ENCODE peak calls at places on chromosomes 2 and 18, in ten cellular contexts. One of them, this sample, is unnamed.

GRCh38 chr18:7616661-7617060 is 49.5 kb downstream of the PTPRM start:
- DNase-seq in GM03348: peak; percentile 59
- DNase-seq in activated CD8-positive, alpha-beta T cell treated with anti-CD3 and anti-CD28 coated beads for 36 hours: no peak
- DNase-seq in naive thymus-derived CD8-positive, alpha-beta T cell: no peak
- DNase-seq in fibroblast of lung: no peak
- DNase-seq in GM20000: no peak
- DNase-seq in activated CD4-positive, alpha-beta T cell treated with anti-CD3 and anti-CD28 coated beads for 24 hours: no peak
- DNase-seq in hypothalamus: no peak
- DNase-seq in activated CD8-positive, alpha-beta memory T cell treated with anti-CD3 and anti-CD28 coated beads, Interleukin-2, amount 50 U/mL, for 48 hours: no peak
- DNase-seq in GF-D8: no peak
- DNase-seq in this sample: no peak

GRCh38 chr2:70385204-70385603 is 83.3 kb upstream of the FAM136A start:
- DNase-seq in GM03348: no peak
- DNase-seq in activated CD8-positive, alpha-beta T cell treated with anti-CD3 and anti-CD28 coated beads for 36 hours: no peak
- DNase-seq in naive thymus-derived CD8-positive, alpha-beta T cell: no peak
- DNase-seq in fibroblast of lung: no peak
- DNase-seq in GM20000: no peak
- DNase-seq in activated CD4-positive, alpha-beta T cell treated with anti-CD3 and anti-CD28 coated beads for 24 hours: no peak
- DNase-seq in hypothalamus: no peak
- DNase-seq in activated CD8-positive, alpha-beta memory T cell treated with anti-CD3 and anti-CD28 coated beads, Interleukin-2, amount 50 U/mL, for 48 hours: no peak
- DNase-seq in GF-D8: no peak
- DNase-seq in this sample: no peak

GRCh38 chr2:168642873-168643272 is 159.6 kb upstream of the NOSTRIN start:
- DNase-seq in GM03348: no peak
- DNase-seq in activated CD8-positive, alpha-beta T cell treated with anti-CD3 and anti-CD28 coated beads for 36 hours: no peak
- DNase-seq in naive thymus-derived CD8-positive, alpha-beta T cell: no peak
- DNase-seq in fibroblast of lung: no peak
- DNase-seq in GM20000: no peak
- DNase-seq in activated CD4-positive, alpha-beta T cell treated with anti-CD3 and anti-CD28 coated beads for 24 hours: no peak
- DNase-seq in hypothalamus: no peak
- DNase-seq in activated CD8-positive, alpha-beta memory T cell treated with anti-CD3 and anti-CD28 coated beads, Interleukin-2, amount 50 U/mL, for 48 hours: no peak
- DNase-seq in GF-D8: no peak
- DNase-seq in this sample: no peak

GRCh38 chr2:50529600-50530218 is 502.2 kb downstream of the NRXN1 start:
- DNase-seq in GM03348: peak; percentile 50
- DNase-seq in activated CD8-positive, alpha-beta T cell treated with anti-CD3 and anti-CD28 coated beads for 36 hours: no peak
- DNase-seq in naive thymus-derived CD8-positive, alpha-beta T cell: no peak
- DNase-seq in fibroblast of lung: peak; percentile 71
- DNase-seq in GM20000: peak; percentile 37
- DNase-seq in activated CD4-positive, alpha-beta T cell treated with anti-CD3 and anti-CD28 coated beads for 24 hours: no peak
- DNase-seq in hypothalamus: no peak
- DNase-seq in activated CD8-positive, alpha-beta memory T cell treated with anti-CD3 and anti-CD28 coated beads, Interleukin-2, amount 50 U/mL, for 48 hours: no peak
- DNase-seq in GF-D8: no peak
- DNase-seq in this sample: no peak

GRCh38 chr2:234981197-234982095 is 29.6 kb downstream of the SH3BP4 start:
- DNase-seq in GM03348: peak; percentile 95
- DNase-seq in activated CD8-positive, alpha-beta T cell treated with anti-CD3 and anti-CD28 coated beads for 36 hours: no peak
- DNase-seq in naive thymus-derived CD8-positive, alpha-beta T cell: no peak
- DNase-seq in fibroblast of lung: peak; percentile 94
- DNase-seq in GM20000: no peak
- DNase-seq in activated CD4-positive, alpha-beta T cell treated with anti-CD3 and anti-CD28 coated beads for 24 hours: no peak
- DNase-seq in hypothalamus: no peak
- DNase-seq in activated CD8-positive, alpha-beta memory T cell treated with anti-CD3 and anti-CD28 coated beads, Interleukin-2, amount 50 U/mL, for 48 hours: no peak
- DNase-seq in GF-D8: no peak
- DNase-seq in this sample: peak; percentile 97

GRCh38 chr2:237996041-237996593 is 29.3 kb downstream of the UBE2F start:
- DNase-seq in GM03348: peak; percentile 28
- DNase-seq in activated CD8-positive, alpha-beta T cell treated with anti-CD3 and anti-CD28 coated beads for 36 hours: no peak
- DNase-seq in naive thymus-derived CD8-positive, alpha-beta T cell: no peak
- DNase-seq in fibroblast of lung: peak; percentile 78
- DNase-seq in GM20000: no peak
- DNase-seq in activated CD4-positive, alpha-beta T cell treated with anti-CD3 and anti-CD28 coated beads for 24 hours: no peak
- DNase-seq in hypothalamus: no peak
- DNase-seq in activated CD8-positive, alpha-beta memory T cell treated with anti-CD3 and anti-CD28 coated beads, Interleukin-2, amount 50 U/mL, for 48 hours: peak; percentile 35
- DNase-seq in GF-D8: no peak
- DNase-seq in this sample: no peak

GRCh38 chr2:133658020-133658903 is 90.0 kb upstream of the NCKAP5 start:
- DNase-seq in GM03348: no peak
- DNase-seq in activated CD8-positive, alpha-beta T cell treated with anti-CD3 and anti-CD28 coated beads for 36 hours: no peak
- DNase-seq in naive thymus-derived CD8-positive, alpha-beta T cell: no peak
- DNase-seq in fibroblast of lung: no peak
- DNase-seq in GM20000: no peak
- DNase-seq in activated CD4-positive, alpha-beta T cell treated with anti-CD3 and anti-CD28 coated beads for 24 hours: no peak
- DNase-seq in hypothalamus: no peak
- DNase-seq in activated CD8-positive, alpha-beta memory T cell treated with anti-CD3 and anti-CD28 coated beads, Interleukin-2, amount 50 U/mL, for 48 hours: no peak
- DNase-seq in GF-D8: no peak
- DNase-seq in this sample: peak; percentile 59

GRCh38 chr2:165074884-165075283 is 119.6 kb upstream of the SLC38A11 start:
- DNase-seq in GM03348: no peak
- DNase-seq in activated CD8-positive, alpha-beta T cell treated with anti-CD3 and anti-CD28 coated beads for 36 hours: no peak
- DNase-seq in naive thymus-derived CD8-positive, alpha-beta T cell: no peak
- DNase-seq in fibroblast of lung: no peak
- DNase-seq in GM20000: no peak
- DNase-seq in activated CD4-positive, alpha-beta T cell treated with anti-CD3 and anti-CD28 coated beads for 24 hours: no peak
- DNase-seq in hypothalamus: no peak
- DNase-seq in activated CD8-positive, alpha-beta memory T cell treated with anti-CD3 and anti-CD28 coated beads, Interleukin-2, amount 50 U/mL, for 48 hours: no peak
- DNase-seq in GF-D8: no peak
- DNase-seq in this sample: no peak

GRCh38 chr2:118974103-118974911 is 32.3 kb downstream of the MARCO start:
- DNase-seq in GM03348: peak; percentile 84
- DNase-seq in activated CD8-positive, alpha-beta T cell treated with anti-CD3 and anti-CD28 coated beads for 36 hours: no peak
- DNase-seq in naive thymus-derived CD8-positive, alpha-beta T cell: no peak
- DNase-seq in fibroblast of lung: no peak
- DNase-seq in GM20000: no peak
- DNase-seq in activated CD4-positive, alpha-beta T cell treated with anti-CD3 and anti-CD28 coated beads for 24 hours: no peak
- DNase-seq in hypothalamus: no peak
- DNase-seq in activated CD8-positive, alpha-beta memory T cell treated with anti-CD3 and anti-CD28 coated beads, Interleukin-2, amount 50 U/mL, for 48 hours: peak; percentile 22
- DNase-seq in GF-D8: no peak
- DNase-seq in this sample: no peak

GRCh38 chr2:160557903-160558302 is 64.3 kb upstream of the RBMS1 start:
- DNase-seq in GM03348: no peak
- DNase-seq in activated CD8-positive, alpha-beta T cell treated with anti-CD3 and anti-CD28 coated beads for 36 hours: no peak
- DNase-seq in naive thymus-derived CD8-positive, alpha-beta T cell: no peak
- DNase-seq in fibroblast of lung: no peak
- DNase-seq in GM20000: no peak
- DNase-seq in activated CD4-positive, alpha-beta T cell treated with anti-CD3 and anti-CD28 coated beads for 24 hours: no peak
- DNase-seq in hypothalamus: no peak
- DNase-seq in activated CD8-positive, alpha-beta memory T cell treated with anti-CD3 and anti-CD28 coated beads, Interleukin-2, amount 50 U/mL, for 48 hours: no peak
- DNase-seq in GF-D8: no peak
- DNase-seq in this sample: no peak

GRCh38 chr2:183495589-183496267 is 371.5 kb downstream of the NUP35 start:
- DNase-seq in GM03348: no peak
- DNase-seq in activated CD8-positive, alpha-beta T cell treated with anti-CD3 and anti-CD28 coated beads for 36 hours: no peak
- DNase-seq in naive thymus-derived CD8-positive, alpha-beta T cell: no peak
- DNase-seq in fibroblast of lung: no peak
- DNase-seq in GM20000: peak; percentile 47
- DNase-seq in activated CD4-positive, alpha-beta T cell treated with anti-CD3 and anti-CD28 coated beads for 24 hours: no peak
- DNase-seq in hypothalamus: no peak
- DNase-seq in activated CD8-positive, alpha-beta memory T cell treated with anti-CD3 and anti-CD28 coated beads, Interleukin-2, amount 50 U/mL, for 48 hours: no peak
- DNase-seq in GF-D8: no peak
- DNase-seq in this sample: no peak

GRCh38 chr2:240236217-240237111 is 96.0 kb upstream of the OTOS start:
- DNase-seq in GM03348: no peak
- DNase-seq in activated CD8-positive, alpha-beta T cell treated with anti-CD3 and anti-CD28 coated beads for 36 hours: peak; percentile 25
- DNase-seq in naive thymus-derived CD8-positive, alpha-beta T cell: no peak
- DNase-seq in fibroblast of lung: no peak
- DNase-seq in GM20000: no peak
- DNase-seq in activated CD4-positive, alpha-beta T cell treated with anti-CD3 and anti-CD28 coated beads for 24 hours: no peak
- DNase-seq in hypothalamus: no peak
- DNase-seq in activated CD8-positive, alpha-beta memory T cell treated with anti-CD3 and anti-CD28 coated beads, Interleukin-2, amount 50 U/mL, for 48 hours: no peak
- DNase-seq in GF-D8: no peak
- DNase-seq in this sample: peak; percentile 58

GRCh38 chr18:58337688-58338087 is 291.2 kb downstream of the ALPK2 start:
- DNase-seq in GM03348: no peak
- DNase-seq in activated CD8-positive, alpha-beta T cell treated with anti-CD3 and anti-CD28 coated beads for 36 hours: no peak
- DNase-seq in naive thymus-derived CD8-positive, alpha-beta T cell: no peak
- DNase-seq in fibroblast of lung: peak; percentile 52
- DNase-seq in GM20000: no peak
- DNase-seq in activated CD4-positive, alpha-beta T cell treated with anti-CD3 and anti-CD28 coated beads for 24 hours: no peak
- DNase-seq in hypothalamus: no peak
- DNase-seq in activated CD8-positive, alpha-beta memory T cell treated with anti-CD3 and anti-CD28 coated beads, Interleukin-2, amount 50 U/mL, for 48 hours: no peak
- DNase-seq in GF-D8: no peak
- DNase-seq in this sample: peak; percentile 46

GRCh38 chr18:9526458-9526857 is 51.1 kb downstream of the RALBP1 start:
- DNase-seq in GM03348: no peak
- DNase-seq in activated CD8-positive, alpha-beta T cell treated with anti-CD3 and anti-CD28 coated beads for 36 hours: no peak
- DNase-seq in naive thymus-derived CD8-positive, alpha-beta T cell: no peak
- DNase-seq in fibroblast of lung: no peak
- DNase-seq in GM20000: no peak
- DNase-seq in activated CD4-positive, alpha-beta T cell treated with anti-CD3 and anti-CD28 coated beads for 24 hours: no peak
- DNase-seq in hypothalamus: no peak
- DNase-seq in activated CD8-positive, alpha-beta memory T cell treated with anti-CD3 and anti-CD28 coated beads, Interleukin-2, amount 50 U/mL, for 48 hours: no peak
- DNase-seq in GF-D8: no peak
- DNase-seq in this sample: peak; percentile 62

GRCh38 chr2:55047677-55048299 is 2.5 kb downstream of the RTN4 start:
- DNase-seq in GM03348: no peak
- DNase-seq in activated CD8-positive, alpha-beta T cell treated with anti-CD3 and anti-CD28 coated beads for 36 hours: no peak
- DNase-seq in naive thymus-derived CD8-positive, alpha-beta T cell: no peak
- DNase-seq in fibroblast of lung: peak; percentile 51
- DNase-seq in GM20000: peak; percentile 10
- DNase-seq in activated CD4-positive, alpha-beta T cell treated with anti-CD3 and anti-CD28 coated beads for 24 hours: no peak
- DNase-seq in hypothalamus: no peak
- DNase-seq in activated CD8-positive, alpha-beta memory T cell treated with anti-CD3 and anti-CD28 coated beads, Interleukin-2, amount 50 U/mL, for 48 hours: no peak
- DNase-seq in GF-D8: peak; percentile 79
- DNase-seq in this sample: peak; percentile 45

GRCh38 chr2:168567840-168568239 is 111.8 kb downstream of the CERS6 start:
- DNase-seq in GM03348: no peak
- DNase-seq in activated CD8-positive, alpha-beta T cell treated with anti-CD3 and anti-CD28 coated beads for 36 hours: no peak
- DNase-seq in naive thymus-derived CD8-positive, alpha-beta T cell: no peak
- DNase-seq in fibroblast of lung: no peak
- DNase-seq in GM20000: no peak
- DNase-seq in activated CD4-positive, alpha-beta T cell treated with anti-CD3 and anti-CD28 coated beads for 24 hours: no peak
- DNase-seq in hypothalamus: no peak
- DNase-seq in activated CD8-positive, alpha-beta memory T cell treated with anti-CD3 and anti-CD28 coated beads, Interleukin-2, amount 50 U/mL, for 48 hours: no peak
- DNase-seq in GF-D8: no peak
- DNase-seq in this sample: no peak

GRCh38 chr2:26164641-26165211 is 8.2 kb upstream of the GAREM2 start:
- DNase-seq in GM03348: no peak
- DNase-seq in activated CD8-positive, alpha-beta T cell treated with anti-CD3 and anti-CD28 coated beads for 36 hours: no peak
- DNase-seq in naive thymus-derived CD8-positive, alpha-beta T cell: no peak
- DNase-seq in fibroblast of lung: no peak
- DNase-seq in GM20000: no peak
- DNase-seq in activated CD4-positive, alpha-beta T cell treated with anti-CD3 and anti-CD28 coated beads for 24 hours: no peak
- DNase-seq in hypothalamus: no peak
- DNase-seq in activated CD8-positive, alpha-beta memory T cell treated with anti-CD3 and anti-CD28 coated beads, Interleukin-2, amount 50 U/mL, for 48 hours: no peak
- DNase-seq in GF-D8: no peak
- DNase-seq in this sample: no peak

GRCh38 chr2:226461981-226462380 is 337.6 kb downstream of the IRS1 start:
- DNase-seq in GM03348: no peak
- DNase-seq in activated CD8-positive, alpha-beta T cell treated with anti-CD3 and anti-CD28 coated beads for 36 hours: no peak
- DNase-seq in naive thymus-derived CD8-positive, alpha-beta T cell: no peak
- DNase-seq in fibroblast of lung: no peak
- DNase-seq in GM20000: no peak
- DNase-seq in activated CD4-positive, alpha-beta T cell treated with anti-CD3 and anti-CD28 coated beads for 24 hours: no peak
- DNase-seq in hypothalamus: no peak
- DNase-seq in activated CD8-positive, alpha-beta memory T cell treated with anti-CD3 and anti-CD28 coated beads, Interleukin-2, amount 50 U/mL, for 48 hours: no peak
- DNase-seq in GF-D8: no peak
- DNase-seq in this sample: no peak

GRCh38 chr18:76494541-76495403 is at the start of gene ZNF516:
- DNase-seq in GM03348: peak; percentile 43
- DNase-seq in activated CD8-positive, alpha-beta T cell treated with anti-CD3 and anti-CD28 coated beads for 36 hours: peak; percentile 33
- DNase-seq in naive thymus-derived CD8-positive, alpha-beta T cell: peak; percentile 47
- DNase-seq in fibroblast of lung: peak; percentile 52
- DNase-seq in GM20000: peak; percentile 66
- DNase-seq in activated CD4-positive, alpha-beta T cell treated with anti-CD3 and anti-CD28 coated beads for 24 hours: no peak
- DNase-seq in hypothalamus: no peak
- DNase-seq in activated CD8-positive, alpha-beta memory T cell treated with anti-CD3 and anti-CD28 coated beads, Interleukin-2, amount 50 U/mL, for 48 hours: no peak
- DNase-seq in GF-D8: no peak
- DNase-seq in this sample: peak; percentile 89

GRCh38 chr18:29892960-29893558 is 1149.5 kb downstream of the DSC3 start:
- DNase-seq in GM03348: peak; percentile 9
- DNase-seq in activated CD8-positive, alpha-beta T cell treated with anti-CD3 and anti-CD28 coated beads for 36 hours: no peak
- DNase-seq in naive thymus-derived CD8-positive, alpha-beta T cell: no peak
- DNase-seq in fibroblast of lung: no peak
- DNase-seq in GM20000: no peak
- DNase-seq in activated CD4-positive, alpha-beta T cell treated with anti-CD3 and anti-CD28 coated beads for 24 hours: no peak
- DNase-seq in hypothalamus: no peak
- DNase-seq in activated CD8-positive, alpha-beta memory T cell treated with anti-CD3 and anti-CD28 coated beads, Interleukin-2, amount 50 U/mL, for 48 hours: no peak
- DNase-seq in GF-D8: no peak
- DNase-seq in this sample: no peak

GRCh38 chr2:12176621-12177020 is 430.2 kb downstream of the LPIN1 start:
- DNase-seq in GM03348: no peak
- DNase-seq in activated CD8-positive, alpha-beta T cell treated with anti-CD3 and anti-CD28 coated beads for 36 hours: no peak
- DNase-seq in naive thymus-derived CD8-positive, alpha-beta T cell: no peak
- DNase-seq in fibroblast of lung: no peak
- DNase-seq in GM20000: no peak
- DNase-seq in activated CD4-positive, alpha-beta T cell treated with anti-CD3 and anti-CD28 coated beads for 24 hours: no peak
- DNase-seq in hypothalamus: no peak
- DNase-seq in activated CD8-positive, alpha-beta memory T cell treated with anti-CD3 and anti-CD28 coated beads, Interleukin-2, amount 50 U/mL, for 48 hours: no peak
- DNase-seq in GF-D8: no peak
- DNase-seq in this sample: no peak

GRCh38 chr2:70936979-70937811 is 1.5 kb downstream of the ATP6V1B1 start:
- DNase-seq in GM03348: no peak
- DNase-seq in activated CD8-positive, alpha-beta T cell treated with anti-CD3 and anti-CD28 coated beads for 36 hours: no peak
- DNase-seq in naive thymus-derived CD8-positive, alpha-beta T cell: no peak
- DNase-seq in fibroblast of lung: no peak
- DNase-seq in GM20000: no peak
- DNase-seq in activated CD4-positive, alpha-beta T cell treated with anti-CD3 and anti-CD28 coated beads for 24 hours: no peak
- DNase-seq in hypothalamus: no peak
- DNase-seq in activated CD8-positive, alpha-beta memory T cell treated with anti-CD3 and anti-CD28 coated beads, Interleukin-2, amount 50 U/mL, for 48 hours: peak; percentile 26
- DNase-seq in GF-D8: no peak
- DNase-seq in this sample: peak; percentile 52

GRCh38 chr2:8418721-8419120 is 263.1 kb upstream of the ID2 start:
- DNase-seq in GM03348: no peak
- DNase-seq in activated CD8-positive, alpha-beta T cell treated with anti-CD3 and anti-CD28 coated beads for 36 hours: no peak
- DNase-seq in naive thymus-derived CD8-positive, alpha-beta T cell: no peak
- DNase-seq in fibroblast of lung: no peak
- DNase-seq in GM20000: no peak
- DNase-seq in activated CD4-positive, alpha-beta T cell treated with anti-CD3 and anti-CD28 coated beads for 24 hours: no peak
- DNase-seq in hypothalamus: no peak
- DNase-seq in activated CD8-positive, alpha-beta memory T cell treated with anti-CD3 and anti-CD28 coated beads, Interleukin-2, amount 50 U/mL, for 48 hours: no peak
- DNase-seq in GF-D8: no peak
- DNase-seq in this sample: no peak

GRCh38 chr2:186255823-186256222 is 230.2 kb upstream of the ZC3H15 start:
- DNase-seq in GM03348: no peak
- DNase-seq in activated CD8-positive, alpha-beta T cell treated with anti-CD3 and anti-CD28 coated beads for 36 hours: no peak
- DNase-seq in naive thymus-derived CD8-positive, alpha-beta T cell: no peak
- DNase-seq in fibroblast of lung: no peak
- DNase-seq in GM20000: no peak
- DNase-seq in activated CD4-positive, alpha-beta T cell treated with anti-CD3 and anti-CD28 coated beads for 24 hours: no peak
- DNase-seq in hypothalamus: no peak
- DNase-seq in activated CD8-positive, alpha-beta memory T cell treated with anti-CD3 and anti-CD28 coated beads, Interleukin-2, amount 50 U/mL, for 48 hours: no peak
- DNase-seq in GF-D8: no peak
- DNase-seq in this sample: no peak

GRCh38 chr2:201932511-201932910 is 101.1 kb upstream of the FZD7 start:
- DNase-seq in GM03348: peak; percentile 27
- DNase-seq in activated CD8-positive, alpha-beta T cell treated with anti-CD3 and anti-CD28 coated beads for 36 hours: no peak
- DNase-seq in naive thymus-derived CD8-positive, alpha-beta T cell: no peak
- DNase-seq in fibroblast of lung: no peak
- DNase-seq in GM20000: no peak
- DNase-seq in activated CD4-positive, alpha-beta T cell treated with anti-CD3 and anti-CD28 coated beads for 24 hours: no peak
- DNase-seq in hypothalamus: no peak
- DNase-seq in activated CD8-positive, alpha-beta memory T cell treated with anti-CD3 and anti-CD28 coated beads, Interleukin-2, amount 50 U/mL, for 48 hours: no peak
- DNase-seq in GF-D8: no peak
- DNase-seq in this sample: peak; percentile 67

GRCh38 chr2:239548965-239549595 is 148.3 kb upstream of the HDAC4 start:
- DNase-seq in GM03348: no peak
- DNase-seq in activated CD8-positive, alpha-beta T cell treated with anti-CD3 and anti-CD28 coated beads for 36 hours: no peak
- DNase-seq in naive thymus-derived CD8-positive, alpha-beta T cell: no peak
- DNase-seq in fibroblast of lung: no peak
- DNase-seq in GM20000: no peak
- DNase-seq in activated CD4-positive, alpha-beta T cell treated with anti-CD3 and anti-CD28 coated beads for 24 hours: no peak
- DNase-seq in hypothalamus: no peak
- DNase-seq in activated CD8-positive, alpha-beta memory T cell treated with anti-CD3 and anti-CD28 coated beads, Interleukin-2, amount 50 U/mL, for 48 hours: no peak
- DNase-seq in GF-D8: no peak
- DNase-seq in this sample: no peak

GRCh38 chr2:224612581-224612980 is 27.4 kb upstream of the CUL3 start:
- DNase-seq in GM03348: no peak
- DNase-seq in activated CD8-positive, alpha-beta T cell treated with anti-CD3 and anti-CD28 coated beads for 36 hours: no peak
- DNase-seq in naive thymus-derived CD8-positive, alpha-beta T cell: no peak
- DNase-seq in fibroblast of lung: no peak
- DNase-seq in GM20000: no peak
- DNase-seq in activated CD4-positive, alpha-beta T cell treated with anti-CD3 and anti-CD28 coated beads for 24 hours: no peak
- DNase-seq in hypothalamus: no peak
- DNase-seq in activated CD8-positive, alpha-beta memory T cell treated with anti-CD3 and anti-CD28 coated beads, Interleukin-2, amount 50 U/mL, for 48 hours: no peak
- DNase-seq in GF-D8: no peak
- DNase-seq in this sample: no peak

GRCh38 chr2:16287281-16287680 is 346.9 kb downstream of the MYCN start:
- DNase-seq in GM03348: no peak
- DNase-seq in activated CD8-positive, alpha-beta T cell treated with anti-CD3 and anti-CD28 coated beads for 36 hours: no peak
- DNase-seq in naive thymus-derived CD8-positive, alpha-beta T cell: no peak
- DNase-seq in fibroblast of lung: no peak
- DNase-seq in GM20000: no peak
- DNase-seq in activated CD4-positive, alpha-beta T cell treated with anti-CD3 and anti-CD28 coated beads for 24 hours: no peak
- DNase-seq in hypothalamus: no peak
- DNase-seq in activated CD8-positive, alpha-beta memory T cell treated with anti-CD3 and anti-CD28 coated beads, Interleukin-2, amount 50 U/mL, for 48 hours: no peak
- DNase-seq in GF-D8: no peak
- DNase-seq in this sample: no peak